ENCODE peak calls at places on chromosomes 1 and 21, in seven cellular contexts. Y is dorsolateral prefrontal cortex; K is brain microvascular endothelial cell; O is CD8-positive, alpha-beta T cell; J is IMR-90; I is breast epithelium; T is ascending aorta. L is an unnamed sample.

GRCh38 chr21:33373451-33373850 is 29.8 kb upstream of the IFNGR2 start:
- DNase-seq in Y (no peak), K (no peak), O (no peak), J (no peak), I (no peak), T (no peak), L (no peak)

GRCh38 chr1:85289848-85290335 is 13.5 kb upstream of the BCL10 start:
- DNase-seq in Y (no peak), K (no peak), O (no peak), J (no peak), I (no peak), T (no peak), L (no peak)

GRCh38 chr1:101239095-101240040 is 2.5 kb downstream of the S1PR1 start:
- DNase-seq in Y (no peak), K (no peak), O (peak), J (no peak), I (no peak), T (no peak), L (no peak)

GRCh38 chr1:93015590-93015989 is 54.3 kb upstream of the DIPK1A start:
- DNase-seq in Y (no peak), K (no peak), O (no peak), J (peak), I (no peak), T (no peak), L (no peak)

GRCh38 chr1:234893725-234894630 is 234.7 kb downstream of the TOMM20 start:
- DNase-seq in Y (no peak), K (peak), O (no peak), J (peak), I (no peak), T (no peak), L (no peak)

GRCh38 chr1:15939181-15940109 is 36.5 kb downstream of the ZBTB17 start:
- DNase-seq in Y (no peak), K (no peak), O (no peak), J (peak), I (peak), T (no peak), L (no peak)

GRCh38 chr21:34840693-34841092 is 171.9 kb downstream of the CLIC6 start:
- DNase-seq in Y (no peak), K (no peak), O (no peak), J (no peak), I (no peak), T (no peak), L (no peak)

GRCh38 chr1:204225841-204226745 is 12.3 kb upstream of the GOLT1A start:
- DNase-seq in Y (no peak), K (no peak), O (no peak), J (peak), I (no peak), T (no peak), L (no peak)

GRCh38 chr1:5239911-5240310 is 585.5 kb downstream of the AJAP1 start:
- DNase-seq in Y (no peak), K (no peak), O (no peak), J (no peak), I (no peak), T (no peak), L (peak)

GRCh38 chr1:24297187-24297851 is 21.8 kb upstream of the GRHL3 start:
- DNase-seq in Y (no peak), K (no peak), O (no peak), J (no peak), I (no peak), T (no peak), L (no peak)

GRCh38 chr1:182588460-182589396 is at the start of gene RNASEL:
- DNase-seq in Y (peak), K (peak), O (peak), J (peak), I (peak), T (peak), L (peak)

DNA sequence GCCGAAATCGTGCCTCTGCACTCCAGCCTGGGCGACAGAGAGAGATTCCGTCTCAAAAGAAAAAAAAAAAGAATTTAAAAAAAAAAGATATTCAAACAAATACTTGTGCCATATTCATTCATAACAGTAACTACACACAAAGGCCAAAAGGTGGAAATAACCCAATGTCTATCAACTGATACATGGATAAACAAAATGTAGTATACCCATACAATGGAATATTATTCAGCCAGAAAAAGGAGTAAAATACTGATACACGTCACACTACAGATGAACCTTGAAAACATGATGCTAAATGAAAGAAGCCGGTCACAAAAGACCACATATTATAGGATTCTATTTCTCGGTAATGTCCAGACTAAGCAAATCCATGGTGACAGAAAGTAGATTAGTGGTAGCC is 109.4 kb upstream of the SOD1 start:
- DNase-seq in Y (no peak), K (no peak), O (no peak), J (no peak), I (no peak), T (no peak), L (no peak)
- H3K27ac ChIP-seq in Y (no peak), K (no peak), O (no peak), J (no peak), I (no peak), T (no peak), L (no peak)

DNA sequence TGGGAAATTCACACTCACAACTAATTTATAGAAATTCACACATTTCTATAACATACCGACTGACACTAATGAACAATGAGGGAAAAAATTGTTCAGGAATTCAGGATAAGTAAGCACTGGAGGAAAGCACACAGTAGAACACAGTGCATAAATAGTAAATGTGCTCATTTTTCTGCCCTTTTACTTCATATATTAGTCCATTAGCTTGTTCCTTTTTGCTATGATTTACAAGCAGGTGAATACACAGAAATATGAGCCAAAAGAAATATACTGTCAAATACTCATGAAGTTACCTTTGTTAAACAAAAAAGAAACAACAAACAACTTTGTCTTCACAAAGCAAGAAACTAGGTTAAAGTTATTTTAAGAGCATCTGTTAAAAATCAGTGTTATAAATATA is 11.3 kb downstream of the NRIP1 start:
- DNase-seq in Y (no peak), K (no peak), O (no peak), J (no peak), I (no peak), T (no peak), L (no peak)
- H3K27ac ChIP-seq in Y (no peak), K (no peak), O (no peak), J (no peak), I (no peak), T (no peak), L (no peak)

DNA sequence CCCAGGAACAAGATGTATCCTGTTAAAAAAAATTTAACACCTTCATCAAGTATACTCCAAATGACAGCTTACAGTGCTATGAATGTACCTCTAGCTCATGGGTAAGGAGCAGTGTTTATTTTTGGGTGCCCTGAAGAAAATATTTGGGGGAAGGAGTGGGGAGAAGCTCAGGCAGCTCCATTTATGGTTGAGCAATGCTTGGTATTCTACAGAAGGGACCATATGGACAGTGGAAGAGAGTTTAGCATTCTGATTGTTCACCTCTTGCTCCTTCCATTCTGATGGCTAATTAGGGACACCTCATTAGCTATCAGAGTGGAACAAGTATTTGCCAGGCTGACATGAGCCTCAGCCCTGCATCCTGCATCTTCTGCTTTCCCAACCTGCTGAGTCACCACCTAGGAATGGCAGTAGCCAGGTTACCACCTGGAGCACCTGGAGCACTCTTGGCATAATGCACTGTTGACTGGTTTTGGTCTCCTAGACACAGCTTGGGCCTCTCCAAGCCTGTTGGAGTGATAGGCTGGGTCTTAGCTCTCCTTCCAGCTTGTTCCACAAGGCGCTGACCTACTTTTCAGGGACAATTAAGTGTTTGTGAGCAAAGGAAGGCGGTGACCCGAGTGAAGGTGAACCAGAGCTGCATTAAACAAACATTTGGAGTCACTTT is 62.0 kb upstream of the MACF1 start:
- DNase-seq in Y (no peak), K (no peak), O (no peak), J (no peak), I (peak), T (no peak), L (peak)
- H3K27ac ChIP-seq in Y (peak), K (no peak), O (no peak), J (peak), I (peak), T (peak), L (no peak)

DNA sequence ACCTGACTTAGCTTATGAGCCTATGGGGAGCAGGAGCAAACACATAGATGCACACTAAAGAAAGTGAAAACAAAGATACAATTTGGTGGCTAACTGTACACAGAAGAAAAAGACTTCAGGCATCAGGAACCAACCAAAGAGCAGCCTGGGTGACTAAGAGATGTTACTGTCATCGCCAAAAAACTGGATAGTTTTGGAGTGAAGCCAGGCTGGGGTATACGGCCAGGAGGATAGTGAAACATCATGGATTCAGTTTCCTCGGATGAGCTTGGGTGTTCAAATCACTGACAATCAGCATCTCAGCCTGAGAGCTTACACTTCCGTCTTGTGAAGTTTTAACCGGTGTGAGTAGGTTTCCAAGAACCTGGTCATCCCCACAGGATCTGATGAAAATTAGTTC is 113.8 kb upstream of the BACE2 start:
- DNase-seq in Y (no peak), K (no peak), O (no peak), J (no peak), I (no peak), T (no peak), L (no peak)
- H3K27ac ChIP-seq in Y (no peak), K (no peak), O (no peak), J (no peak), I (no peak), T (no peak), L (no peak)

DNA sequence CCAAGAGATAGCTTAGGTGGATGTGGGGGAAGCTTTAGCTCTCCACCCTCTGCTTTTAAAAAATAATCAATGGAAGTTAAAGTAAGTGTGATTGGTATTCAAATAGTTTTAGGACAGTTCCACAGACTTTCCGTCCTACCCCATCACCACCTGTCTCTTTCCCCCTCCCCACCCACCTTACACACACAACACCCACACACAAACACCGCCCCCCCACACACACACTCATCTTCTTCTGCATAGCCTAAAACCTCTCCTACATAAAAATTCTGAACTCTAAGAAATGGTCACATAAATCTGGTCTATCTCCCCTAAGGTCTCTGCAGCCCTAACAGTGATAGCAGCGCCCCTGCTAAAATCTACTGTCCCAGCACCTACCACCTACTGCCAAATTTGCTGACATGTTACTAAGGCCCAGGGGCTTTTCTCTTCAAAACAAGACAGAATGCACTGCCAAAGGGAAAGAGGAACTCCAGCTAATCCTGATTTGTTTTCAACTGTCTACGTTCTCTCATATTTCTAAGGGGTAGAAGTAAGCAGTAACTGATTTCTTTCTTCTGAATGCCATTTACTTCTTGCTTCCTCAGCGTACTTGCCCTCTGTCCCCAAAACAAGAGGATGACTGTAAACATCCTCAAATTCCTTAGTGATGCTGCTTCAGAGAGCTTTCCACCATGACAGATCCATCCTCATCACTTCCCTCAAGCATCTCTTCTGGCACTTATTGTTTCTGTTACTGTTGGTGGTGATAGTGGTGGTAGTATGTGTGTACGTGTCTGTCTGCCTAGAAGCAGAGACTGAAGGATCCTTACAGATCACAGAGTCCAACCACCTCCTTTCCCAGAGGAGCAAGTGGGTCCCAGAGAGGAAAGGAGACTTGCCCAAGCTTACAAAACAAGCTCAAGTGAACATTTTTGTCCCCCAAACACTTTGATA is 56.8 kb downstream of the LUZP1 start:
- DNase-seq in Y (no peak), K (no peak), O (no peak), J (peak), I (no peak), T (no peak), L (no peak)
- H3K27ac ChIP-seq in Y (no peak), K (no peak), O (no peak), J (peak), I (no peak), T (no peak), L (no peak)

DNA sequence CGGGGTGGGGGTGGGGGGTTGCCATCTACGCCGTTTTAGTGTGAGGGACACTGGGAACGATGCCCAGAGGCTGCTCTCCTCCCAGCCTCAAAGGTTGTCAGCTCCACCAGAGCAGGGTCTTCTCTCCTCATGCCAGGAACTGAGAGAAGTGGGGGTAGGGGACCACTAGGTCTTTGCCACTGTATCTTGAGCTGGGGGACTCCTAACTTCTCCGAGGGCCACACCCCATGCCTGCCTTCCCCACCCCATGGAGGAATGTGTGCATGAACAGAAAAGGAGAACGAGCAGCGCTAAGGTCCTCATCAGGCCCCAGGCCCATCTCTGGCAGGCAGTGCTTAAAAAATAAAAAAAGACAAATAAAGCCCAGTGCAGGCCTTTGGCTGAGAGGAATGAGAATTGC is 1.4 kb upstream of the PBXIP1 start:
- DNase-seq in Y (no peak), K (no peak), O (no peak), J (no peak), I (no peak), T (no peak), L (no peak)
- H3K27ac ChIP-seq in Y (no peak), K (no peak), O (no peak), J (no peak), I (peak), T (peak), L (no peak)

GRCh38 chr1:193108471-193108870 is 3.3 kb upstream of the GLRX2 start:
- DNase-seq in Y (no peak), K (no peak), O (no peak), J (no peak), I (no peak), T (no peak), L (no peak)
- H3K27ac ChIP-seq in Y (no peak), K (no peak), O (no peak), J (no peak), I (no peak), T (no peak), L (no peak)

DNA sequence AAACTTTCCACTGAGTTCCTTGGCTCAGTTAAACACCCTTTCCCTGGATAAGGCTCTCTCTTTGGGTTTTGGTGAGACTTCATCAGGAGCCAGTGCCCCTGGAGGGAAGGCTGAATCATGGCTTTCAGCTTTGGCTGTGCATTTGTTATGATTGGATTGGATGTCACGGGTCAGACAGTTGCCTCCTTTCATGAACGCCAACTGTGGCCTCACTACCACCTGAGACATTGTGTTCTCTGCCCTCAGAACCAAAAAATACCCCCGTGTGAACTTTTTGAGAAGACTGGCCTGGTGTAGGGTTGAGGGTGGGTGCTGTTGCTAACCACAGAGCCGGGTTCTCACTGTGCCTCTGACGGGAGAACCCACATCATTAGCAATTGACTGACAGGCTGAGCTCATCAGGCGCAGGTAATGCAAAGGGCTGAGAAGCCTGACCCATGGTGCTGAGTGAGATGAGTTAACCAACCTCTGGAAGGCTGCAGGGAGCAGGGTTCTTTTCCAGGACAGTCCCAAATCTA is 65.6 kb downstream of the HHAT start:
- DNase-seq in Y (no peak), K (peak), O (no peak), J (peak), I (no peak), T (peak), L (no peak)
- H3K27ac ChIP-seq in Y (peak), K (peak), O (no peak), J (no peak), I (peak), T (peak), L (peak)

GRCh38 chr1:192530254-192530653 is 45.3 kb upstream of the RGS1 start:
- DNase-seq in Y (no peak), K (no peak), O (no peak), J (peak), I (no peak), T (no peak), L (no peak)

GRCh38 chr1:192527950-192528349 is 47.6 kb upstream of the RGS1 start:
- DNase-seq in Y (no peak), K (no peak), O (no peak), J (no peak), I (no peak), T (no peak), L (no peak)

GRCh38 chr1:192524223-192524622 is 51.4 kb upstream of the RGS1 start:
- DNase-seq in Y (no peak), K (no peak), O (no peak), J (peak), I (no peak), T (no peak), L (no peak)

GRCh38 chr1:192529811-192530210 is 45.8 kb upstream of the RGS1 start:
- DNase-seq in Y (no peak), K (no peak), O (no peak), J (no peak), I (no peak), T (no peak), L (no peak)

GRCh38 chr1:192529031-192529755 is 46.4 kb upstream of the RGS1 start:
- DNase-seq in Y (no peak), K (no peak), O (no peak), J (no peak), I (no peak), T (no peak), L (no peak)
- H3K27ac ChIP-seq in Y (no peak), K (no peak), O (no peak), J (no peak), I (no peak), T (no peak), L (no peak)